ENCODE peak calls at places on chromosomes 3 and 15, in seven cellular contexts. One of them, this sample, is unnamed.

GRCh38 chr3:64214697-64215018 is 10.6 kb downstream of the PRICKLE2 start:
- DNase-seq in HCT116: no peak
- DNase-seq in PC-9: peak; percentile 17
- DNase-seq in gastrocnemius medialis: no peak
- DNase-seq in astrocyte of the spinal cord: no peak
- DNase-seq in brain microvascular endothelial cell: no peak
- DNase-seq in AG09309: no peak
- DNase-seq in this sample: no peak

GRCh38 chr3:194315965-194316361 is 35.2 kb downstream of the CPN2 start:
- DNase-seq in astrocyte of the spinal cord: no peak
- DNase-seq in AG09309: no peak
- DNase-seq in brain microvascular endothelial cell: no peak
- DNase-seq in HCT116: no peak
- DNase-seq in PC-9: no peak
- DNase-seq in gastrocnemius medialis: no peak
- DNase-seq in this sample: peak; percentile 37

GRCh38 chr3:154252759-154253638 is 71.3 kb downstream of the DHX36 start:
- DNase-seq in astrocyte of the spinal cord: peak; percentile 91
- DNase-seq in gastrocnemius medialis: peak; percentile 25
- DNase-seq in brain microvascular endothelial cell: peak; percentile 85
- DNase-seq in PC-9: peak; percentile 85
- DNase-seq in HCT116: peak; percentile 71
- DNase-seq in AG09309: peak; percentile 64
- DNase-seq in this sample: peak; percentile 84

GRCh38 chr15:75662823-75663519 is 15.3 kb downstream of the SNX33 start:
- DNase-seq in brain microvascular endothelial cell: no peak
- DNase-seq in gastrocnemius medialis: no peak
- DNase-seq in AG09309: no peak
- DNase-seq in PC-9: no peak
- DNase-seq in astrocyte of the spinal cord: no peak
- DNase-seq in HCT116: no peak
- DNase-seq in this sample: peak; percentile 55

GRCh38 chr15:89761929-89762328 is 10.9 kb upstream of the MESP1 start:
- DNase-seq in PC-9: no peak
- DNase-seq in brain microvascular endothelial cell: no peak
- DNase-seq in AG09309: no peak
- DNase-seq in astrocyte of the spinal cord: no peak
- DNase-seq in HCT116: no peak
- DNase-seq in gastrocnemius medialis: no peak
- DNase-seq in this sample: no peak

GRCh38 chr15:34336947-34337556 is 529 bp downstream of the SLC12A6 start:
- DNase-seq in brain microvascular endothelial cell: no peak
- DNase-seq in astrocyte of the spinal cord: no peak
- DNase-seq in gastrocnemius medialis: peak; percentile 25
- DNase-seq in AG09309: no peak
- DNase-seq in HCT116: no peak
- DNase-seq in PC-9: peak; percentile 7
- DNase-seq in this sample: no peak

GRCh38 chr15:62391565-62392262 is 226.6 kb upstream of the C2CD4B start:
- DNase-seq in gastrocnemius medialis: peak; percentile 26
- DNase-seq in HCT116: no peak
- DNase-seq in AG09309: no peak
- DNase-seq in brain microvascular endothelial cell: no peak
- DNase-seq in astrocyte of the spinal cord: peak; percentile 54
- DNase-seq in PC-9: peak; percentile 50
- DNase-seq in this sample: peak; percentile 63

GRCh38 chr15:68223171-68223570 is 6.4 kb downstream of the CLN6 start:
- DNase-seq in AG09309: no peak
- DNase-seq in gastrocnemius medialis: no peak
- DNase-seq in PC-9: no peak
- DNase-seq in HCT116: no peak
- DNase-seq in astrocyte of the spinal cord: no peak
- DNase-seq in brain microvascular endothelial cell: no peak
- DNase-seq in this sample: no peak

GRCh38 chr3:155302891-155303290 is 9.4 kb upstream of the STRIT1 start:
- DNase-seq in HCT116: no peak
- DNase-seq in brain microvascular endothelial cell: no peak
- DNase-seq in PC-9: no peak
- DNase-seq in AG09309: no peak
- DNase-seq in gastrocnemius medialis: no peak
- DNase-seq in astrocyte of the spinal cord: no peak
- DNase-seq in this sample: no peak

GRCh38 chr3:124860599-124860998 is 26.6 kb downstream of the ITGB5 start:
- DNase-seq in brain microvascular endothelial cell: peak; percentile 96
- DNase-seq in astrocyte of the spinal cord: peak; percentile 96
- DNase-seq in HCT116: peak; percentile 80
- DNase-seq in gastrocnemius medialis: peak; percentile 79
- DNase-seq in PC-9: peak; percentile 86
- DNase-seq in AG09309: peak; percentile 81
- DNase-seq in this sample: peak; percentile 99

GRCh38 chr15:88646951-88647350 is 8.1 kb downstream of the ISG20 start:
- DNase-seq in brain microvascular endothelial cell: no peak
- DNase-seq in gastrocnemius medialis: no peak
- DNase-seq in astrocyte of the spinal cord: no peak
- DNase-seq in HCT116: no peak
- DNase-seq in AG09309: no peak
- DNase-seq in PC-9: no peak
- DNase-seq in this sample: no peak

GRCh38 chr3:129112308-129113052 is 9.1 kb downstream of the RAB43 start:
- DNase-seq in PC-9: no peak
- DNase-seq in HCT116: no peak
- DNase-seq in brain microvascular endothelial cell: peak; percentile 13
- DNase-seq in astrocyte of the spinal cord: peak; percentile 68
- DNase-seq in AG09309: no peak
- DNase-seq in gastrocnemius medialis: no peak
- DNase-seq in this sample: peak; percentile 75

GRCh38 chr15:70715840-70716510 is 47.4 kb downstream of the UACA start:
- DNase-seq in HCT116: no peak
- DNase-seq in gastrocnemius medialis: no peak
- DNase-seq in AG09309: no peak
- DNase-seq in PC-9: peak; percentile 30
- DNase-seq in brain microvascular endothelial cell: peak; percentile 49
- DNase-seq in astrocyte of the spinal cord: no peak
- DNase-seq in this sample: no peak

GRCh38 chr3:178518660-178519396 is 17.4 kb upstream of the KCNMB2 start:
- DNase-seq in gastrocnemius medialis: no peak
- DNase-seq in brain microvascular endothelial cell: peak; percentile 29
- DNase-seq in HCT116: no peak
- DNase-seq in PC-9: peak; percentile 44
- DNase-seq in astrocyte of the spinal cord: no peak
- DNase-seq in AG09309: no peak
- DNase-seq in this sample: no peak

GRCh38 chr3:127671523-127672428 is 976 bp upstream of the ABTB1 start:
- DNase-seq in astrocyte of the spinal cord: no peak
- DNase-seq in brain microvascular endothelial cell: no peak
- DNase-seq in HCT116: no peak
- DNase-seq in gastrocnemius medialis: no peak
- DNase-seq in PC-9: no peak
- DNase-seq in AG09309: no peak
- DNase-seq in this sample: no peak

DNA sequence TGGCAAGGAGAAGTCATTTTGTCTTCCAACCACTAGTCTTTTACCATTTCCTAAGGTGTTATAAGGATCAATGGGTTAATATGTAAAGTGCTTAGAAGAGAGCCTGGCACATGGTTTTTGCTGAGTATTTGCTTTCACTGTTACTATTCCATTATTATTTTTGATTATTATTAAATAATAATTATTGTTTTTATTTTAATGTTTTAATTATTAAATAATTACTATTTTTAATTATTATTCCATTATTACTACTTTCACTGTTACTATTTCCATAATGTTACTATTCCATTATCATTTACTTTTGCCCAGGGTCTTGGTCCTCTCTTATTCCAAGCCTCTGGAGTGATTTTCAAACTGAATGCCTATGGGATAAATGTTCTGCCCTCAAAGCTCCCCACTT is 48.5 kb downstream of the FSTL1 start:
- DNase-seq in HCT116: no peak
- DNase-seq in AG09309: no peak
- DNase-seq in brain microvascular endothelial cell: no peak
- DNase-seq in PC-9: no peak
- DNase-seq in astrocyte of the spinal cord: no peak
- DNase-seq in gastrocnemius medialis: no peak
- DNase-seq in this sample: no peak
- H3K4me3 ChIP-seq in HCT116: no peak overlapping the region
- H3K4me3 ChIP-seq in AG09309: no peak overlapping the region
- H3K4me3 ChIP-seq in brain microvascular endothelial cell: no peak overlapping the region
- H3K4me3 ChIP-seq in PC-9: no peak overlapping the region
- H3K4me3 ChIP-seq in astrocyte of the spinal cord: no peak overlapping the region
- H3K4me3 ChIP-seq in gastrocnemius medialis: no peak overlapping the region
- H3K4me3 ChIP-seq in this sample: no peak overlapping the region

GRCh38 chr3:151296226-151296625 is 17.9 kb upstream of the P2RY14 start:
- DNase-seq in AG09309: no peak
- DNase-seq in astrocyte of the spinal cord: no peak
- DNase-seq in brain microvascular endothelial cell: no peak
- DNase-seq in HCT116: no peak
- DNase-seq in gastrocnemius medialis: no peak
- DNase-seq in PC-9: no peak
- DNase-seq in this sample: no peak

GRCh38 chr3:151285940-151286339 is 7.6 kb upstream of the P2RY14 start:
- DNase-seq in PC-9: no peak
- DNase-seq in AG09309: no peak
- DNase-seq in brain microvascular endothelial cell: no peak
- DNase-seq in HCT116: no peak
- DNase-seq in astrocyte of the spinal cord: no peak
- DNase-seq in gastrocnemius medialis: no peak
- DNase-seq in this sample: no peak

GRCh38 chr3:151293127-151293526 is 14.8 kb upstream of the P2RY14 start:
- DNase-seq in gastrocnemius medialis: no peak
- DNase-seq in brain microvascular endothelial cell: no peak
- DNase-seq in AG09309: no peak
- DNase-seq in astrocyte of the spinal cord: no peak
- DNase-seq in PC-9: no peak
- DNase-seq in HCT116: no peak
- DNase-seq in this sample: no peak

DNA sequence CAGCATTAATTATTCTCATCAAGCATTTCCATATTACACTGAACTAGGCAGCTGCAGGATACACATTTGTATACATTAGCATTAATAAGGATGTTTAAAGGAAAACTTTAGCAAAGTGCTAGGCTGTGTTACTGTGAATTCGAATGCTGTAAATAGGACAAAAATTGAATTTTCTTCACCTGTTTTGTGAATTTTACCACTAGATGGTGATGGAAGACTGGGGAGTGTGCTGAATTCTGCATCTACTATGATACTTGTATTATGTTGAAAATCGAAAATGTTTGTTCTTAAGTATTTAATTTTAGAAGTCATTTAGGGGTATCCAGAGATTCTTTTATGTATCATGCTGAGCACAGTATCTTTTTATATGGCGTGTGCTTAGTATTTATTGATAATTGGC is 12.3 kb upstream of the P2RY14 start:
- DNase-seq in astrocyte of the spinal cord: peak; percentile 64
- DNase-seq in HCT116: peak; percentile 29
- DNase-seq in PC-9: no peak
- DNase-seq in AG09309: no peak
- DNase-seq in gastrocnemius medialis: no peak
- DNase-seq in brain microvascular endothelial cell: no peak
- DNase-seq in this sample: peak; percentile 55
- TF ChIP-seq CTCF in astrocyte of the spinal cord: peak; percentile 43
- TF ChIP-seq CTCF in HCT116: peak; percentile 76
- TF ChIP-seq CTCF in PC-9: peak; percentile 88
- TF ChIP-seq CTCF in AG09309: peak; percentile 62
- TF ChIP-seq CTCF in gastrocnemius medialis: no peak
- TF ChIP-seq CTCF in brain microvascular endothelial cell: peak; percentile 53
- TF ChIP-seq CTCF in this sample: peak; percentile 82

GRCh38 chr3:144127014-144127413 is 155.4 kb downstream of the DIPK2A start:
- DNase-seq in AG09309: no peak
- DNase-seq in PC-9: no peak
- DNase-seq in astrocyte of the spinal cord: no peak
- DNase-seq in brain microvascular endothelial cell: peak; percentile 16
- DNase-seq in HCT116: no peak
- DNase-seq in gastrocnemius medialis: no peak
- DNase-seq in this sample: no peak

GRCh38 chr3:144127700-144128099 is 156.1 kb downstream of the DIPK2A start:
- DNase-seq in brain microvascular endothelial cell: no peak
- DNase-seq in PC-9: no peak
- DNase-seq in astrocyte of the spinal cord: no peak
- DNase-seq in HCT116: no peak
- DNase-seq in gastrocnemius medialis: no peak
- DNase-seq in AG09309: no peak
- DNase-seq in this sample: no peak

GRCh38 chr3:144129536-144130214 is 158.1 kb downstream of the DIPK2A start:
- DNase-seq in PC-9: no peak
- DNase-seq in HCT116: no peak
- DNase-seq in astrocyte of the spinal cord: no peak
- DNase-seq in gastrocnemius medialis: no peak
- DNase-seq in brain microvascular endothelial cell: no peak
- DNase-seq in AG09309: no peak
- DNase-seq in this sample: no peak

GRCh38 chr3:144128117-144128892 is 156.7 kb downstream of the DIPK2A start:
- DNase-seq in brain microvascular endothelial cell: no peak
- DNase-seq in PC-9: no peak
- DNase-seq in HCT116: no peak
- DNase-seq in gastrocnemius medialis: no peak
- DNase-seq in astrocyte of the spinal cord: no peak
- DNase-seq in AG09309: no peak
- DNase-seq in this sample: no peak
- H3K4me3 ChIP-seq in brain microvascular endothelial cell: no peak overlapping the region
- H3K4me3 ChIP-seq in PC-9: no peak overlapping the region
- H3K4me3 ChIP-seq in HCT116: no peak overlapping the region
- H3K4me3 ChIP-seq in gastrocnemius medialis: no peak overlapping the region
- H3K4me3 ChIP-seq in astrocyte of the spinal cord: no peak overlapping the region
- H3K4me3 ChIP-seq in AG09309: no peak overlapping the region
- H3K4me3 ChIP-seq in this sample: no peak overlapping the region

GRCh38 chr15:47715856-47716445 is 1.4 kb upstream of the SEMA6D start:
- DNase-seq in HCT116: no peak
- DNase-seq in astrocyte of the spinal cord: peak; percentile 47
- DNase-seq in brain microvascular endothelial cell: no peak
- DNase-seq in PC-9: no peak
- DNase-seq in gastrocnemius medialis: no peak
- DNase-seq in AG09309: no peak
- DNase-seq in this sample: peak; percentile 10

GRCh38 chr15:47708116-47708515 is 9.2 kb upstream of the SEMA6D start:
- DNase-seq in AG09309: no peak
- DNase-seq in PC-9: no peak
- DNase-seq in astrocyte of the spinal cord: no peak
- DNase-seq in HCT116: no peak
- DNase-seq in brain microvascular endothelial cell: no peak
- DNase-seq in gastrocnemius medialis: no peak
- DNase-seq in this sample: no peak

GRCh38 chr15:47715402-47715801 is 1.9 kb upstream of the SEMA6D start:
- DNase-seq in PC-9: no peak
- DNase-seq in HCT116: no peak
- DNase-seq in gastrocnemius medialis: no peak
- DNase-seq in astrocyte of the spinal cord: no peak
- DNase-seq in AG09309: no peak
- DNase-seq in brain microvascular endothelial cell: no peak
- DNase-seq in this sample: no peak

GRCh38 chr15:47708595-47708994 is 8.7 kb upstream of the SEMA6D start:
- DNase-seq in HCT116: no peak
- DNase-seq in gastrocnemius medialis: no peak
- DNase-seq in brain microvascular endothelial cell: no peak
- DNase-seq in PC-9: no peak
- DNase-seq in astrocyte of the spinal cord: no peak
- DNase-seq in AG09309: no peak
- DNase-seq in this sample: no peak

DNA sequence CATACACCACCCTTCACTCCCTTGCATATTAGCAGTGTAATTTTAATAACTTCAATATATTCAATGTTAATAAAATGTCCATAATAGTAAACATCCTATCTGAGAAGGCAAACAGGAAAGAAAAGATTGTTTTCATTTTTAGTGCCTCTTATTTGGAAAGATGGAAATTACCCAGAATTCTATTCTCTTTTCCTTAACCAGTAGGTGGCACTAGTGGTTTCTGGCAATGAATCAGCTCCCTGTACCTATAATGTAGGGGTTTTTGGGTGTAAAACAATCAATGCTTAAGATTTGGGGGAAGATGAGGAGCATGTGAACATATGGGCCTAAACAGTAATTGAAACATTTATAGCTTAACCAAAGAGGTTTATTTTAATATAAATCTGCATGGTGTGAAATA is 5.7 kb upstream of the SEMA6D start:
- DNase-seq in brain microvascular endothelial cell: no peak
- DNase-seq in PC-9: no peak
- DNase-seq in HCT116: no peak
- DNase-seq in gastrocnemius medialis: no peak
- DNase-seq in AG09309: no peak
- DNase-seq in astrocyte of the spinal cord: no peak
- DNase-seq in this sample: peak; percentile 6
- TF ChIP-seq CTCF in brain microvascular endothelial cell: peak; percentile 60
- TF ChIP-seq CTCF in PC-9: peak; percentile 49
- TF ChIP-seq CTCF in HCT116: no peak
- TF ChIP-seq CTCF in gastrocnemius medialis: peak; percentile 66
- TF ChIP-seq CTCF in AG09309: peak; percentile 67
- TF ChIP-seq CTCF in astrocyte of the spinal cord: peak; percentile 62
- TF ChIP-seq CTCF in this sample: peak; percentile 75

This sample was measured in AG10803.